ENCODE peak calls at places on chromosomes 12 and 14, in eight cellular contexts. H is right atrium auricular region, P is adipocyte, R is dorsolateral prefrontal cortex, J is hepatocyte, F is Peyer's patch, T is tibial artery, D is PC-3. L is an unnamed sample.

GRCh38 chr14:83164016-83164415 is 1630.4 kb upstream of the SEL1L start:
- DNase-seq in H (no peak), P (peak; percentile 91), R (no peak), J (peak; percentile 12), F (no peak), T (no peak), D (peak; percentile 52), L (peak; percentile 75)

GRCh38 chr14:80987235-80988032 is 32.0 kb downstream of the TSHR start:
- DNase-seq in H (peak; percentile 67), P (peak; percentile 87), R (peak; percentile 60), J (peak; percentile 85), F (peak; percentile 69), T (peak; percentile 67), D (peak; percentile 87), L (peak; percentile 53)

GRCh38 chr14:91376547-91377477 is 40.8 kb downstream of the CCDC88C start:
- DNase-seq in H (no peak), P (no peak), R (no peak), J (no peak), F (no peak), T (no peak), D (no peak), L (no peak)

GRCh38 chr12:111368291-111368683 is 608 bp downstream of the PHETA1 start:
- DNase-seq in H (no peak), P (peak; percentile 55), R (peak; percentile 50), J (peak; percentile 30), F (no peak), T (peak; percentile 67), D (no peak), L (no peak)

GRCh38 chr14:97033556-97034081 is 236.4 kb downstream of the VRK1 start:
- DNase-seq in H (no peak), P (no peak), R (no peak), J (no peak), F (no peak), T (no peak), D (no peak), L (no peak)

GRCh38 chr12:103771466-103771865 is 69.6 kb downstream of the NT5DC3 start:
- DNase-seq in H (no peak), P (peak; percentile 66), R (peak; percentile 55), J (peak; percentile 49), F (no peak), T (no peak), D (peak; percentile 72), L (no peak)

GRCh38 chr12:131850856-131851559 is 22.8 kb downstream of the MMP17 start:
- DNase-seq in H (no peak), P (no peak), R (no peak), J (peak; percentile 63), F (no peak), T (no peak), D (no peak), L (no peak)

GRCh38 chr12:96698521-96698920 is 208.5 kb upstream of the NEDD1 start:
- DNase-seq in H (no peak), P (peak; percentile 4), R (no peak), J (no peak), F (no peak), T (no peak), D (peak; percentile 18), L (no peak)

GRCh38 chr14:104757238-104757585 is 4.3 kb downstream of the SIVA1 start:
- DNase-seq in H (no peak), P (no peak), R (no peak), J (no peak), F (no peak), T (no peak), D (no peak), L (no peak)

GRCh38 chr12:52036587-52037171 is 14.6 kb upstream of the NR4A1 start:
- DNase-seq in H (peak; percentile 94), P (peak; percentile 96), R (peak; percentile 88), J (peak; percentile 95), F (peak; percentile 87), T (peak; percentile 95), D (peak; percentile 81), L (no peak)

GRCh38 chr12:101875112-101875961 is 2.0 kb upstream of the DRAM1 start:
- DNase-seq in H (no peak), P (peak; percentile 41), R (no peak), J (no peak), F (no peak), T (no peak), D (no peak), L (no peak)

GRCh38 chr14:96502621-96503251 is 554 bp downstream of the PAPOLA start:
- DNase-seq in H (peak; percentile 62), P (peak; percentile 68), R (peak; percentile 65), J (peak; percentile 56), F (peak; percentile 58), T (peak; percentile 78), D (peak; percentile 23), L (no peak)

GRCh38 chr14:104730504-104730903 is 6.5 kb downstream of the ADSS1 start:
- DNase-seq in H (no peak), P (no peak), R (no peak), J (no peak), F (no peak), T (no peak), D (no peak), L (no peak)

GRCh38 chr14:29681308-29681707 is 246.3 kb downstream of the PRKD1 start:
- DNase-seq in H (no peak), P (no peak), R (no peak), J (no peak), F (no peak), T (no peak), D (peak; percentile 19), L (no peak)

GRCh38 chr12:1325666-1326065 is 268.7 kb downstream of the FBXL14 start:
- DNase-seq in H (no peak), P (no peak), R (no peak), J (no peak), F (no peak), T (no peak), D (peak; percentile 64), L (no peak)

GRCh38 chr14:85471156-85471555 is 58.8 kb upstream of the FLRT2 start:
- DNase-seq in H (no peak), P (peak; percentile 85), R (no peak), J (no peak), F (no peak), T (no peak), D (no peak), L (no peak)

GRCh38 chr14:99516156-99517045 is 35.2 kb downstream of the CCNK start:
- DNase-seq in H (no peak), P (no peak), R (peak; percentile 35), J (peak; percentile 4), F (no peak), T (peak; percentile 63), D (no peak), L (no peak)

GRCh38 chr12:21774358-21775129 is at the start of gene KCNJ8:
- DNase-seq in H (peak; percentile 83), P (peak; percentile 59), R (peak; percentile 53), J (peak; percentile 62), F (peak; percentile 16), T (peak; percentile 94), D (no peak), L (peak; percentile 5)

GRCh38 chr12:49922349-49923034 is 18.8 kb upstream of the FAIM2 start:
- DNase-seq in H (no peak), P (no peak), R (peak; percentile 24), J (no peak), F (no peak), T (no peak), D (no peak), L (no peak)

GRCh38 chr12:124396544-124397398 is 101.9 kb downstream of the RFLNA start:
- DNase-seq in H (peak; percentile 77), P (no peak), R (no peak), J (no peak), F (no peak), T (peak; percentile 87), D (no peak), L (no peak)

GRCh38 chr12:8648598-8649205 is 13.9 kb downstream of the MFAP5 start:
- DNase-seq in H (no peak), P (no peak), R (no peak), J (no peak), F (peak; percentile 56), T (no peak), D (no peak), L (no peak)

GRCh38 chr12:69738351-69739286 is at the start of gene RAB3IP:
- DNase-seq in H (peak; percentile 61), P (peak; percentile 92), R (peak; percentile 92), J (peak; percentile 96), F (peak; percentile 86), T (peak; percentile 91), D (peak; percentile 91), L (peak; percentile 35)
- H3K27me3 ChIP-seq in H (no peaks in the 10 kb centered on the region), P (no peaks in the 10 kb centered on the region), R (no peaks in the 10 kb centered on the region), J (no peaks in the 10 kb centered on the region), F (no peaks in the 10 kb centered on the region), T (no peaks in the 10 kb centered on the region), D (no peaks in the 10 kb centered on the region), L (no peaks in the 10 kb centered on the region)

GRCh38 chr12:53927220-53928029 is 11.2 kb upstream of the HOXC13 start:
- DNase-seq in H (no peak), P (no peak), R (no peak), J (no peak), F (no peak), T (no peak), D (no peak), L (no peak)
- H3K27me3 ChIP-seq in H (peaks cover 50% of the 10 kb centered on the region), P (peaks cover 99% of the 10 kb centered on the region), R (peaks cover 98% of the 10 kb centered on the region), J (peaks cover 100% of the 10 kb centered on the region), F (peaks cover 51% of the 10 kb centered on the region), T (peaks cover 10% of the 10 kb centered on the region), D (peaks cover 19% of the 10 kb centered on the region), L (peaks cover 75% of the 10 kb centered on the region)

GRCh38 chr12:93581370-93581769 is 8.9 kb downstream of the SOCS2 start:
- DNase-seq in H (no peak), P (no peak), R (no peak), J (no peak), F (no peak), T (no peak), D (no peak), L (no peak)

GRCh38 chr12:93577222-93577621 is 4.7 kb downstream of the SOCS2 start:
- DNase-seq in H (no peak), P (no peak), R (no peak), J (no peak), F (no peak), T (no peak), D (no peak), L (no peak)

GRCh38 chr12:93582351-93582750 is 9.9 kb downstream of the SOCS2 start:
- DNase-seq in H (no peak), P (no peak), R (no peak), J (no peak), F (no peak), T (no peak), D (no peak), L (no peak)

GRCh38 chr12:93580682-93581081 is 8.2 kb downstream of the SOCS2 start:
- DNase-seq in H (no peak), P (no peak), R (no peak), J (no peak), F (no peak), T (no peak), D (no peak), L (no peak)

DNA sequence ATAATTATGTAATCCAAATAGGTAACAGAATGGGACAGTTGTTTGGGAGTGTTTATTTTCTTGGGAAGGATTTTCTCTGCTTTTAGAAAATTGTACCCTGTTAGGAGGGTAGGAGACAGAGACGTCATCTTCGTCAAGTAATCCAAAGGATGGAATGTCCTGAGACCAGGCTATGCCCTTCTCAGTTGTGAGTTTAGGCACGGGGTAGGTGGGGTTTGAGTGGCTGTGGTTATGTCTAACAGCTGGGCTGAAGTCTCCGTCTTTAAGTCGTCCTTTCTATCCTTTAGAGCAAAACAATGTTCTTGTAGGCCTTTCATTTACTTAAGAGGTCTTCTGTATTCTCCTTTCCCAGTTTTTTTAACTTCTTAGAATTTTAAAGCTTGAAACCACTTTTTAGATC is 5.7 kb downstream of the SOCS2 start:
- DNase-seq in H (no peak), P (no peak), R (no peak), J (no peak), F (no peak), T (no peak), D (no peak), L (no peak)
- H3K27me3 ChIP-seq in H (no peaks in the 10 kb centered on the region), P (no peaks in the 10 kb centered on the region), R (no peaks in the 10 kb centered on the region), J (peaks cover 5% of the 10 kb centered on the region), F (no peaks in the 10 kb centered on the region), T (no peaks in the 10 kb centered on the region), D (no peaks in the 10 kb centered on the region), L (peaks cover 3% of the 10 kb centered on the region)

GRCh38 chr12:2641209-2641608 is 153.6 kb upstream of the FKBP4 start:
- DNase-seq in H (no peak), P (peak; percentile 24), R (peak; percentile 13), J (peak; percentile 23), F (no peak), T (peak; percentile 65), D (peak; percentile 10), L (no peak)
- H3K27me3 ChIP-seq in H (no peaks in the 10 kb centered on the region), P (no peaks in the 10 kb centered on the region), R (no peaks in the 10 kb centered on the region), J (no peaks in the 10 kb centered on the region), F (no peaks in the 10 kb centered on the region), T (no peaks in the 10 kb centered on the region), D (peaks cover 28% of the 10 kb centered on the region), L (no peaks in the 10 kb centered on the region)